ENCODE peak calls at places on chromosomes 16 and 17, in nine cellular contexts. One of them, this sample, is unnamed.

GRCh38 chr17:28871056-28871579 is 16.3 kb downstream of the ERAL1 start:
- DNase-seq in fibroblast of pulmonary artery: no peak
- DNase-seq in pancreas: no peak
- DNase-seq in Peyer's patch: peak
- DNase-seq in thoracic aorta: no peak
- DNase-seq in OCI-LY7: peak
- DNase-seq in cardiac muscle cell: no peak
- DNase-seq in ascending aorta: no peak
- DNase-seq in heart left ventricle: no peak
- DNase-seq in this sample: no peak

GRCh38 chr16:642189-643049 is 791 bp downstream of the MCRIP2 start:
- DNase-seq in fibroblast of pulmonary artery: no peak
- DNase-seq in pancreas: no peak
- DNase-seq in Peyer's patch: peak
- DNase-seq in thoracic aorta: no peak
- DNase-seq in OCI-LY7: peak
- DNase-seq in cardiac muscle cell: peak
- DNase-seq in ascending aorta: no peak
- DNase-seq in heart left ventricle: peak
- DNase-seq in this sample: no peak

GRCh38 chr16:88686062-88686438 is 257 bp downstream of the SNAI3 start:
- DNase-seq in fibroblast of pulmonary artery: no peak
- DNase-seq in pancreas: peak
- DNase-seq in Peyer's patch: peak
- DNase-seq in thoracic aorta: no peak
- DNase-seq in OCI-LY7: no peak
- DNase-seq in cardiac muscle cell: no peak
- DNase-seq in ascending aorta: no peak
- DNase-seq in heart left ventricle: no peak
- DNase-seq in this sample: no peak

GRCh38 chr16:50591800-50592771 is 43.9 kb downstream of the NKD1 start:
- DNase-seq in fibroblast of pulmonary artery: no peak
- DNase-seq in pancreas: peak
- DNase-seq in Peyer's patch: no peak
- DNase-seq in thoracic aorta: peak
- DNase-seq in OCI-LY7: no peak
- DNase-seq in cardiac muscle cell: peak
- DNase-seq in ascending aorta: peak
- DNase-seq in heart left ventricle: peak
- DNase-seq in this sample: no peak

GRCh38 chr17:57186231-57187019 is 69.9 kb upstream of the MSI2 start:
- DNase-seq in fibroblast of pulmonary artery: no peak
- DNase-seq in pancreas: no peak
- DNase-seq in Peyer's patch: no peak
- DNase-seq in thoracic aorta: no peak
- DNase-seq in OCI-LY7: no peak
- DNase-seq in cardiac muscle cell: no peak
- DNase-seq in ascending aorta: no peak
- DNase-seq in heart left ventricle: no peak
- DNase-seq in this sample: no peak

GRCh38 chr17:45429338-45430005 is 3.2 kb downstream of the ARHGAP27 start:
- DNase-seq in fibroblast of pulmonary artery: no peak
- DNase-seq in pancreas: no peak
- DNase-seq in Peyer's patch: peak
- DNase-seq in thoracic aorta: no peak
- DNase-seq in OCI-LY7: no peak
- DNase-seq in cardiac muscle cell: peak
- DNase-seq in ascending aorta: no peak
- DNase-seq in heart left ventricle: no peak
- DNase-seq in this sample: no peak

GRCh38 chr16:56093055-56093454 is 98.2 kb upstream of the GNAO1 start:
- DNase-seq in fibroblast of pulmonary artery: no peak
- DNase-seq in pancreas: no peak
- DNase-seq in Peyer's patch: no peak
- DNase-seq in thoracic aorta: no peak
- DNase-seq in OCI-LY7: no peak
- DNase-seq in cardiac muscle cell: no peak
- DNase-seq in ascending aorta: no peak
- DNase-seq in heart left ventricle: no peak
- DNase-seq in this sample: no peak

GRCh38 chr16:61295311-61295710 is 740.9 kb downstream of the CDH8 start:
- DNase-seq in fibroblast of pulmonary artery: no peak
- DNase-seq in pancreas: no peak
- DNase-seq in Peyer's patch: no peak
- DNase-seq in thoracic aorta: no peak
- DNase-seq in OCI-LY7: no peak
- DNase-seq in cardiac muscle cell: no peak
- DNase-seq in ascending aorta: no peak
- DNase-seq in heart left ventricle: no peak
- DNase-seq in this sample: no peak

GRCh38 chr17:8859029-8859803 is 8.3 kb downstream of the PIK3R6 start:
- DNase-seq in fibroblast of pulmonary artery: no peak
- DNase-seq in pancreas: no peak
- DNase-seq in Peyer's patch: peak
- DNase-seq in thoracic aorta: no peak
- DNase-seq in OCI-LY7: no peak
- DNase-seq in cardiac muscle cell: no peak
- DNase-seq in ascending aorta: peak
- DNase-seq in heart left ventricle: no peak
- DNase-seq in this sample: no peak

GRCh38 chr17:74282587-74283370 is 8.7 kb downstream of the DNAI2 start:
- DNase-seq in fibroblast of pulmonary artery: no peak
- DNase-seq in pancreas: no peak
- DNase-seq in Peyer's patch: peak
- DNase-seq in thoracic aorta: no peak
- DNase-seq in OCI-LY7: no peak
- DNase-seq in cardiac muscle cell: no peak
- DNase-seq in ascending aorta: no peak
- DNase-seq in heart left ventricle: no peak
- DNase-seq in this sample: no peak

GRCh38 chr16:69444873-69445517 is 20.6 kb downstream of the CYB5B start:
- DNase-seq in fibroblast of pulmonary artery: peak
- DNase-seq in pancreas: no peak
- DNase-seq in Peyer's patch: no peak
- DNase-seq in thoracic aorta: no peak
- DNase-seq in OCI-LY7: no peak
- DNase-seq in cardiac muscle cell: no peak
- DNase-seq in ascending aorta: no peak
- DNase-seq in heart left ventricle: no peak
- DNase-seq in this sample: no peak

GRCh38 chr17:4585203-4585939 is 1.0 kb downstream of the SMTNL2 start:
- DNase-seq in fibroblast of pulmonary artery: no peak
- DNase-seq in pancreas: peak
- DNase-seq in Peyer's patch: no peak
- DNase-seq in thoracic aorta: no peak
- DNase-seq in OCI-LY7: no peak
- DNase-seq in cardiac muscle cell: peak
- DNase-seq in ascending aorta: no peak
- DNase-seq in heart left ventricle: no peak
- DNase-seq in this sample: peak

GRCh38 chr16:57938936-57939871 is 31.7 kb downstream of the CNGB1 start:
- DNase-seq in fibroblast of pulmonary artery: peak
- DNase-seq in pancreas: no peak
- DNase-seq in Peyer's patch: no peak
- DNase-seq in thoracic aorta: no peak
- DNase-seq in OCI-LY7: no peak
- DNase-seq in cardiac muscle cell: no peak
- DNase-seq in ascending aorta: no peak
- DNase-seq in heart left ventricle: peak
- DNase-seq in this sample: no peak

DNA sequence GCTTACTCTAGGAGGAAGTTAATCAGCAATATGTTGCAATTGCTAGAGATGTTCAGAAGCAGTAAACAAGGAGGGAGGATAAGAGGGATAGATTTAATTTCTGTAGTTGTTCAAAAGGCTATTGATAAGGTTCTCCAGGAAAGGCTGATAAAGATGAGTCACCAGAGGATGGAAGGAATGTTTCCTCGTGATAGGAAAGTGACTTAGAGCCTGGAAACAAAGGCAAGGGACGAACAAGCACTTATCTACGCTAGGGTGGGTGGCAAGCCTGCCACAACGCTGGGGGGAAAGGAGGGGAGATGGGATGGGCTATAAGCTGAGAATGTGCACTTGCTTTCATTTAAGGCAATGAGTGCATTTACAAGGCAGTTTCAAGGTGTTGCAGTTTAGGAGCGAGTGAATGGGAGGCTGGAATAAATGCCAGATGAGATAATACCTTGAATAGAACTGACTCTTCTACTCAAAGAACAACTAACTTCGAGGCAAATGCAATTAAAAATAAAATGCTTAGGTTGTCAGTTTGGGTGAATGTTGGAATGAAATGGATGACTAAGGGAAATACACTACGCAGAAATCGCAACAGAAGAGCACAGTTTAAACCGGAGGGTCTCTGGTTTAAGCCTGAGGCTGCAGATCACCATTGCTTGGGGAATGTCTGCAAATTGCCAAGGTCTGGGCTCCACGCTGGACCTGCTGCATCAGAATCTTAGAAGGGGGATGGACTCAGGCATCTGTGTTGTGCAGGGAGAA is 76.0 kb upstream of the RBBP6 start:
- DNase-seq in fibroblast of pulmonary artery: no peak
- DNase-seq in pancreas: no peak
- DNase-seq in Peyer's patch: no peak
- DNase-seq in thoracic aorta: no peak
- DNase-seq in OCI-LY7: no peak
- DNase-seq in cardiac muscle cell: no peak
- DNase-seq in ascending aorta: no peak
- DNase-seq in heart left ventricle: no peak
- DNase-seq in this sample: no peak
- TF ChIP-seq CTCF in fibroblast of pulmonary artery: no peak
- TF ChIP-seq CTCF in pancreas: no peak
- TF ChIP-seq CTCF in Peyer's patch: no peak
- TF ChIP-seq CTCF in thoracic aorta: no peak
- TF ChIP-seq CTCF in OCI-LY7: no peak
- TF ChIP-seq CTCF in cardiac muscle cell: no peak
- TF ChIP-seq CTCF in ascending aorta: no peak
- TF ChIP-seq CTCF in heart left ventricle: no peak
- TF ChIP-seq CTCF in this sample: no peak

GRCh38 chr17:58570758-58571157 is 56.3 kb upstream of the MTMR4 start:
- DNase-seq in fibroblast of pulmonary artery: no peak
- DNase-seq in pancreas: no peak
- DNase-seq in Peyer's patch: no peak
- DNase-seq in thoracic aorta: no peak
- DNase-seq in OCI-LY7: no peak
- DNase-seq in cardiac muscle cell: no peak
- DNase-seq in ascending aorta: no peak
- DNase-seq in heart left ventricle: no peak
- DNase-seq in this sample: no peak

GRCh38 chr17:58564971-58565370 is 50.5 kb upstream of the MTMR4 start:
- DNase-seq in fibroblast of pulmonary artery: no peak
- DNase-seq in pancreas: no peak
- DNase-seq in Peyer's patch: no peak
- DNase-seq in thoracic aorta: no peak
- DNase-seq in OCI-LY7: peak
- DNase-seq in cardiac muscle cell: no peak
- DNase-seq in ascending aorta: no peak
- DNase-seq in heart left ventricle: no peak
- DNase-seq in this sample: peak

GRCh38 chr17:58568050-58568830 is 53.8 kb upstream of the MTMR4 start:
- DNase-seq in fibroblast of pulmonary artery: no peak
- DNase-seq in pancreas: no peak
- DNase-seq in Peyer's patch: no peak
- DNase-seq in thoracic aorta: no peak
- DNase-seq in OCI-LY7: no peak
- DNase-seq in cardiac muscle cell: no peak
- DNase-seq in ascending aorta: no peak
- DNase-seq in heart left ventricle: no peak
- DNase-seq in this sample: no peak

GRCh38 chr17:58569216-58569615 is 54.8 kb upstream of the MTMR4 start:
- DNase-seq in fibroblast of pulmonary artery: no peak
- DNase-seq in pancreas: no peak
- DNase-seq in Peyer's patch: no peak
- DNase-seq in thoracic aorta: no peak
- DNase-seq in OCI-LY7: no peak
- DNase-seq in cardiac muscle cell: no peak
- DNase-seq in ascending aorta: no peak
- DNase-seq in heart left ventricle: no peak
- DNase-seq in this sample: no peak

GRCh38 chr17:58565389-58566311 is 51.2 kb upstream of the MTMR4 start:
- DNase-seq in fibroblast of pulmonary artery: no peak
- DNase-seq in pancreas: no peak
- DNase-seq in Peyer's patch: no peak
- DNase-seq in thoracic aorta: no peak
- DNase-seq in OCI-LY7: peak
- DNase-seq in cardiac muscle cell: no peak
- DNase-seq in ascending aorta: no peak
- DNase-seq in heart left ventricle: no peak
- DNase-seq in this sample: no peak
- TF ChIP-seq CTCF in fibroblast of pulmonary artery: no peak
- TF ChIP-seq CTCF in pancreas: no peak
- TF ChIP-seq CTCF in Peyer's patch: no peak
- TF ChIP-seq CTCF in thoracic aorta: no peak
- TF ChIP-seq CTCF in OCI-LY7: no peak
- TF ChIP-seq CTCF in cardiac muscle cell: no peak
- TF ChIP-seq CTCF in ascending aorta: no peak
- TF ChIP-seq CTCF in heart left ventricle: no peak
- TF ChIP-seq CTCF in this sample: no peak

DNA sequence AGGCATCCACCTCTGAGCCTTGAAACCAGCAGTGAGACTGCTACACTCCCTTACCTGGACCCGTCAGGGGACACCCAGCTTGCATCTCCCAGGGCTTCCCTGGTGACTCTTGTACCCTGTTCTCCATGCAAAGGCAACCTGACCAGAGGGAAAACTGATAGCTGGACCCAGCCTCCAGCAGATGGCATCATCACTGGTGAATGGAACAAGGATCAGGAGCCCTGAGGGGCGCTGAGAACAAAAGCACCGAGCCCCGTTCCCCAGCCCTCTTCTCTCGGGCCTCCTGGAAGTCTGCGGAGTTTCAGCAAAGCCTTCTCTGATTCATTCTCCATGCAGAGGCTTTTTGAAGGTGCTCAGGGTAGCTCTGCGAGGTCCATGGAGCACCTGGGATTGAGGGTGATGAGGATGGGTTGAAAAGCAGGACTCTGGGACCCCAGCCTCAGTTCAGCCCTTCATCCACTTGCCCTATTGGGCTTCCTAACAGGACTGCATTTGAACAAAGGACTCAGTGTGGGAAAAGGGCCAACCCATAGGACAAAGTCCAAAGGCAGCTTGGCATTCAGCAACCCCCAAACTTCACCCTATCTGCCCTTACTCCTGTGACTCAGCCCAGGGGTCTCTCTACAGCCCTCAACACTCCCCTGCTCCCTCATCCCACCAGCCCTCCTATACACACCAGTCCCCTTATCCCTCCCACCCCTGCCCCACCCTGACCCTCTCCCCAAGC is 45.0 kb upstream of the LHX1 start:
- DNase-seq in fibroblast of pulmonary artery: no peak
- DNase-seq in pancreas: no peak
- DNase-seq in Peyer's patch: no peak
- DNase-seq in thoracic aorta: no peak
- DNase-seq in OCI-LY7: no peak
- DNase-seq in cardiac muscle cell: no peak
- DNase-seq in ascending aorta: no peak
- DNase-seq in heart left ventricle: no peak
- DNase-seq in this sample: no peak
- TF ChIP-seq CTCF in fibroblast of pulmonary artery: no peak
- TF ChIP-seq CTCF in pancreas: no peak
- TF ChIP-seq CTCF in Peyer's patch: no peak
- TF ChIP-seq CTCF in thoracic aorta: no peak
- TF ChIP-seq CTCF in OCI-LY7: no peak
- TF ChIP-seq CTCF in cardiac muscle cell: peak
- TF ChIP-seq CTCF in ascending aorta: no peak
- TF ChIP-seq CTCF in heart left ventricle: no peak
- TF ChIP-seq CTCF in this sample: no peak

GRCh38 chr17:64155751-64156544 is 26.0 kb upstream of the ERN1 start:
- DNase-seq in fibroblast of pulmonary artery: peak
- DNase-seq in pancreas: peak
- DNase-seq in Peyer's patch: no peak
- DNase-seq in thoracic aorta: no peak
- DNase-seq in OCI-LY7: no peak
- DNase-seq in cardiac muscle cell: no peak
- DNase-seq in ascending aorta: no peak
- DNase-seq in heart left ventricle: peak
- DNase-seq in this sample: no peak
- TF ChIP-seq CTCF in fibroblast of pulmonary artery: peak
- TF ChIP-seq CTCF in pancreas: no peak
- TF ChIP-seq CTCF in Peyer's patch: no peak
- TF ChIP-seq CTCF in thoracic aorta: no peak
- TF ChIP-seq CTCF in OCI-LY7: no peak
- TF ChIP-seq CTCF in cardiac muscle cell: peak
- TF ChIP-seq CTCF in ascending aorta: no peak
- TF ChIP-seq CTCF in heart left ventricle: no peak
- TF ChIP-seq CTCF in this sample: no peak

This sample was measured in glutamatergic neuron.